ENCODE peak calls at places on chromosomes 5 and 9, in five cellular contexts. D is SK-N-SH, M is left lung, T is fibroblast of lung, W is fibroblast of mammary gland. I is an unnamed sample.

GRCh38 chr9:20353931-20354652 is 268.2 kb downstream of the MLLT3 start:
- DNase-seq in D (no peak), M (no peak), T (peak; percentile 21), W (peak; percentile 44), I (no peak)

GRCh38 chr5:84036842-84037241 is 316.2 kb upstream of the HAPLN1 start:
- DNase-seq in D (no peak), M (no peak), T (no peak), W (no peak), I (no peak)

GRCh38 chr5:146338774-146339714 is at the start of gene POU4F3:
- DNase-seq in D (peak; percentile 61), M (no peak), T (no peak), W (no peak), I (no peak)

GRCh38 chr9:134951461-134951860 is 33.7 kb upstream of the FCN1 start:
- DNase-seq in D (no peak), M (peak; percentile 12), T (no peak), W (no peak), I (peak; percentile 3)

GRCh38 chr9:87069690-87070089 is 122.4 kb upstream of the GAS1 start:
- DNase-seq in D (no peak), M (no peak), T (no peak), W (peak; percentile 69), I (no peak)

GRCh38 chr9:755454-756381 is 85.8 kb upstream of the DMRT1 start:
- DNase-seq in D (no peak), M (no peak), T (peak; percentile 96), W (peak; percentile 96), I (no peak)

GRCh38 chr9:21856301-21857094 is 54.1 kb downstream of the MTAP start:
- DNase-seq in D (no peak), M (no peak), T (peak; percentile 31), W (peak; percentile 83), I (no peak)

GRCh38 chr5:80191397-80191796 is 64.5 kb downstream of the SERINC5 start:
- DNase-seq in D (no peak), M (no peak), T (no peak), W (no peak), I (no peak)

GRCh38 chr5:75089137-75089536 is 36.8 kb upstream of the GCNT4 start:
- DNase-seq in D (no peak), M (no peak), T (no peak), W (peak; percentile 3), I (no peak)

GRCh38 chr5:159242656-159243055 is 20.4 kb upstream of the UBLCP1 start:
- DNase-seq in D (no peak), M (no peak), T (no peak), W (no peak), I (no peak)

GRCh38 chr5:180785794-180786221 is 16.8 kb downstream of the MGAT1 start:
- DNase-seq in D (no peak), M (no peak), T (peak; percentile 83), W (peak; percentile 71), I (no peak)

GRCh38 chr9:98146101-98146991 is 27.3 kb upstream of the TRIM14 start:
- DNase-seq in D (peak; percentile 75), M (peak; percentile 93), T (no peak), W (peak; percentile 54), I (no peak)

GRCh38 chr9:77901771-77902170 is 129.8 kb downstream of the GNAQ start:
- DNase-seq in D (no peak), M (no peak), T (no peak), W (no peak), I (no peak)

GRCh38 chr5:27594141-27594540 is 555.8 kb upstream of the CDH9 start:
- DNase-seq in D (no peak), M (no peak), T (no peak), W (no peak), I (no peak)

GRCh38 chr5:10474521-10475075 is 32.9 kb downstream of the ROPN1L start:
- DNase-seq in D (no peak), M (no peak), T (peak; percentile 82), W (peak; percentile 87), I (no peak)

GRCh38 chr9:111965566-111966019 is 69.0 kb downstream of the UGCG start:
- DNase-seq in D (no peak), M (no peak), T (peak; percentile 99), W (peak; percentile 99), I (no peak)

GRCh38 chr5:74394924-74395880 is 245.3 kb downstream of the ENC1 start:
- DNase-seq in D (peak; percentile 19), M (no peak), T (no peak), W (no peak), I (no peak)

GRCh38 chr9:96040591-96041461 is 165.3 kb downstream of the ERCC6L2 start:
- DNase-seq in D (no peak), M (no peak), T (peak; percentile 19), W (no peak), I (no peak)

GRCh38 chr5:64505769-64506566 is at the start of gene RGS7BP:
- DNase-seq in D (peak; percentile 38), M (peak; percentile 39), T (peak; percentile 55), W (peak; percentile 4), I (no peak)

GRCh38 chr5:116766470-116766947 is 191.9 kb upstream of the SEMA6A start:
- DNase-seq in D (no peak), M (no peak), T (peak; percentile 95), W (peak; percentile 86), I (no peak)

GRCh38 chr9:120712539-120713031 is 1.7 kb downstream of the MEGF9 start:
- DNase-seq in D (no peak), M (no peak), T (no peak), W (no peak), I (no peak)

GRCh38 chr9:120714846-120715231 is 569 bp upstream of the MEGF9 start:
- DNase-seq in D (no peak), M (no peak), T (no peak), W (no peak), I (no peak)

GRCh38 chr9:120711841-120712538 is 2.3 kb downstream of the MEGF9 start:
- DNase-seq in D (no peak), M (no peak), T (no peak), W (peak; percentile 30), I (no peak)

GRCh38 chr9:120714088-120714845 is at the start of gene MEGF9:
- DNase-seq in D (peak; percentile 99), M (peak; percentile 99), T (peak; percentile 96), W (peak; percentile 96), I (peak; percentile 95)

GRCh38 chr9:120713257-120714087 is 798 bp downstream of the MEGF9 start:
- DNase-seq in D (peak; percentile 46), M (peak; percentile 43), T (no peak), W (no peak), I (peak; percentile 30)
- TF ChIP-seq CTCF in D (peak; percentile 19), M (peak; percentile 56), T (no peak), W (no peak), I (no peak)

DNA sequence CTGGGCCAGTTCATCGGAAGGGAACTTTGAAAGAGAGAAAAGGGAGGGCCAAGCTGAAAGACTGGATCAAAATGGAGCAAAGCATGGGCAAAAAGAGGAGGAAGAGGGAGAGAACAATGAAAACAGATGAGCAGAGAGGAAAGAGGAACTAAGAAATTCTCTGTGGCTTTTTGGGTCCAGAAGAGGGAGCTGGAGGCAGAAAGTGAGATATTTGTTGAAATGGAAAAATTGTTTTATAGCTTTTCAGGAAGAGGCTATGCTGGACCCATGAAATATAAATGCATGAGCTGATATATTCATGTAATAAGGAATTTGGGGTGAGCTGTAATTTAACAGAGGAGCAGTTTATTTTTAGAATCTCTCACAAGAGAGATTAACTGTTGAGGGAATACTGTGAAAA is 457.3 kb downstream of the DMAC1 start:
- DNase-seq in D (no peak), M (no peak), T (no peak), W (no peak), I (no peak)
- TF ChIP-seq CTCF in D (peak; percentile 19), M (no peak), T (peak; percentile 31), W (peak; percentile 29), I (no peak)

GRCh38 chr5:78984611-78985406 is at the start of gene ARSB:
- DNase-seq in D (peak; percentile 97), M (peak; percentile 89), T (peak; percentile 82), W (peak; percentile 69), I (peak; percentile 83)
- TF ChIP-seq CTCF in D (no peak), M (no peak), T (peak; percentile 32), W (peak; percentile 32), I (no peak)

DNA sequence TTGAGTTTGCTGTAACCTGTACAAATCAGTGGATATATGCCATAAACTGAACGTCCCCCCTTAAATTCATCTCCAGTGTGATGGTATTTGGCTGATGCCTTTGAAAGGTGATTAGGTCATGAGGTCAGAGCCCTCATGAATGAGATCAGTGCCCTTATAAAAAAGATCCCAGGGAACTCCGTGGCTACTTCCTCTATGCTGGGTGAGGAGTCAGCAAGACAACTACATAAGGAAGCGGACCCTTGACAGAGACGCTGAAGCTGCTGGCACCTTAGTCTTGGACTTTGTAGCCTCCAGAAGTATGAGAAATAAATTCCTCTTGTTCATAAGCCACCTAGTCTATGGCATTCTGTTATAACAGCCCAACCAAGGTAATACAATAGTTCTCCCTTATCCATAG is 215.1 kb upstream of the ZNF608 start:
- DNase-seq in D (no peak), M (no peak), T (no peak), W (no peak), I (no peak)
- TF ChIP-seq CTCF in D (no peak), M (no peak), T (no peak), W (no peak), I (no peak)

GRCh38 chr5:113039229-113039628 is 62.6 kb downstream of the DCP2 start:
- DNase-seq in D (no peak), M (no peak), T (no peak), W (no peak), I (no peak)

GRCh38 chr5:113038136-113038535 is 61.5 kb downstream of the DCP2 start:
- DNase-seq in D (no peak), M (no peak), T (no peak), W (no peak), I (no peak)

GRCh38 chr5:113040672-113041071 is 64.1 kb downstream of the DCP2 start:
- DNase-seq in D (no peak), M (no peak), T (no peak), W (no peak), I (no peak)

GRCh38 chr5:113036826-113037225 is 60.2 kb downstream of the DCP2 start:
- DNase-seq in D (no peak), M (no peak), T (no peak), W (no peak), I (no peak)

GRCh38 chr5:113038714-113039113 is 62.1 kb downstream of the DCP2 start:
- DNase-seq in D (no peak), M (no peak), T (peak; percentile 81), W (peak; percentile 56), I (no peak)
- TF ChIP-seq CTCF in D (no peak), M (no peak), T (no peak), W (no peak), I (no peak)

DNA sequence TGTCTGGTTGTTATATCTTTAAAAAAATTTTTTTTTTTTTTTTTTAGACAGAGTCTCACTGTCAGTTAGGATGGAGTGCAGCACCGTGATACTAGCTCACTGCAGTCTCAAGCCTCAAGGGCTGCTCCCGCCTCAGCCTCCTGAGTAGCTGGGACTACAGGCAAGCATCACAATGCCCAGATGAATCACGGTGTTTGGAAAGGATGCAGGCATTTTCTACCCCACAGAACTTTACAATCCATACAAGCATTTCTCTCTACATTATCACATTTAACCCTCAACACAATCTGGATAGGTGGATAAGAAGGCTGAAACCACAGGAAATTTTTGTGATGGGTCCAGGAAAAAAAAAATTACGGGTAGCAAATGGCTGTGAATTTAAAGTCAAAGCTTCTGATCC is 5.8 kb upstream of the PCA3 start:
- DNase-seq in D (no peak), M (no peak), T (peak; percentile 46), W (no peak), I (no peak)
- TF ChIP-seq CTCF in D (no peak), M (no peak), T (no peak), W (no peak), I (no peak)